ENCODE peak calls at places on chromosome 20, in six cellular contexts. H, Y, O, C, E and K are unnamed samples.
A peak's percentile ranks its signal among the peaks of the same experiment; 100 is the strongest.

GRCh38 chr20:38730167-38730988 is 6.1 kb downstream of the SLC32A1 start:
- DNase-seq in H (no peak), Y (no peak), O (peak; percentile 45), C (peak; percentile 39), E (no peak), K (no peak)

GRCh38 chr20:17024513-17025105 is 202.2 kb upstream of the PCSK2 start:
- DNase-seq in H (no peak), Y (no peak), O (no peak), C (no peak), E (peak; percentile 14), K (no peak)

GRCh38 chr20:53136473-53136872 is 164.3 kb downstream of the TSHZ2 start:
- DNase-seq in H (no peak), Y (no peak), O (no peak), C (no peak), E (no peak), K (no peak)

GRCh38 chr20:24763386-24764026 is 185.6 kb upstream of the CST7 start:
- DNase-seq in H (no peak), Y (no peak), O (no peak), C (no peak), E (no peak), K (no peak)

GRCh38 chr20:63218701-63219446 is 2.9 kb upstream of the YTHDF1 start:
- DNase-seq in H (no peak), Y (no peak), O (no peak), C (no peak), E (no peak), K (no peak)

GRCh38 chr20:50120935-50121693 is 8.2 kb upstream of the UBE2V1 start:
- DNase-seq in H (peak; percentile 43), Y (peak; percentile 36), O (peak; percentile 78), C (peak; percentile 48), E (no peak), K (peak; percentile 58)

GRCh38 chr20:51096571-51097267 is 73.8 kb upstream of the KCNG1 start:
- DNase-seq in H (no peak), Y (no peak), O (no peak), C (no peak), E (no peak), K (no peak)

GRCh38 chr20:63636752-63637633 is 10.1 kb upstream of the GMEB2 start:
- DNase-seq in H (no peak), Y (no peak), O (peak; percentile 15), C (no peak), E (no peak), K (no peak)

GRCh38 chr20:45341939-45342862 is 6.0 kb downstream of the SDC4 start:
- DNase-seq in H (peak; percentile 58), Y (no peak), O (no peak), C (no peak), E (no peak), K (no peak)

GRCh38 chr20:33649201-33649631 is 12.9 kb upstream of the C20orf144 start:
- DNase-seq in H (no peak), Y (no peak), O (no peak), C (no peak), E (no peak), K (no peak)

GRCh38 chr20:23370873-23371272 is 8.9 kb downstream of the GZF1 start:
- DNase-seq in H (no peak), Y (no peak), O (no peak), C (no peak), E (no peak), K (no peak)

GRCh38 chr20:43409041-43409913 is 48.4 kb upstream of the SRSF6 start:
- DNase-seq in H (peak; percentile 23), Y (no peak), O (peak; percentile 51), C (no peak), E (no peak), K (no peak)

GRCh38 chr20:63381781-63382431 is 20.8 kb upstream of the CHRNA4 start:
- DNase-seq in H (no peak), Y (peak; percentile 5), O (no peak), C (peak; percentile 65), E (no peak), K (peak; percentile 27)

GRCh38 chr20:60820918-60821317 is 431.1 kb upstream of the CDH4 start:
- DNase-seq in H (no peak), Y (no peak), O (no peak), C (no peak), E (no peak), K (no peak)

GRCh38 chr20:60053125-60053812 is 95.0 kb downstream of the CDH26 start:
- DNase-seq in H (peak; percentile 94), Y (no peak), O (no peak), C (no peak), E (no peak), K (no peak)

GRCh38 chr20:35166242-35166830 is 5.5 kb upstream of the PROCR start:
- DNase-seq in H (no peak), Y (no peak), O (no peak), C (no peak), E (no peak), K (no peak)

GRCh38 chr20:10761786-10762185 is 88.0 kb upstream of the JAG1 start:
- DNase-seq in H (no peak), Y (no peak), O (peak; percentile 67), C (no peak), E (peak; percentile 65), K (no peak)

GRCh38 chr20:35269055-35269781 is 8.7 kb downstream of the MMP24OS start:
- DNase-seq in H (peak; percentile 13), Y (no peak), O (peak; percentile 63), C (peak; percentile 69), E (no peak), K (peak; percentile 24)